ENCODE peak calls at places on chromosomes 12 and 14, in eight cellular contexts. H, F, N, I, X, L, Q and P are unnamed samples.

GRCh38 chr12:108346727-108347710 is 7.9 kb upstream of the CMKLR1 start:
- DNase-seq in I (no peak), L (no peak), X (no peak), Q (no peak), N (no peak), H (no peak), F (no peak), P (no peak)

GRCh38 chr12:112294793-112295192 is 87.4 kb downstream of the HECTD4 start:
- DNase-seq in F (peak), L (no peak), I (no peak), H (no peak), N (no peak), X (peak), Q (no peak), P (peak)

GRCh38 chr12:30980886-30981662 is 54.5 kb downstream of the TSPAN11 start:
- DNase-seq in F (no peak), H (no peak), Q (peak), I (no peak), X (no peak), N (no peak), L (no peak), P (no peak)

GRCh38 chr14:74407801-74408154 is 18.2 kb downstream of the SYNDIG1L start:
- DNase-seq in L (no peak), X (no peak), N (no peak), F (no peak), Q (no peak), I (no peak), H (no peak), P (no peak)

GRCh38 chr12:108788076-108788782 is 56.9 kb upstream of the CORO1C start:
- DNase-seq in Q (peak), X (no peak), F (no peak), L (no peak), N (peak), H (no peak), I (no peak), P (no peak)

GRCh38 chr12:45336762-45337596 is 121.1 kb downstream of the ANO6 start:
- DNase-seq in X (peak), Q (no peak), H (no peak), I (no peak), N (no peak), F (no peak), L (no peak), P (peak)

GRCh38 chr12:91326043-91327027 is 143.7 kb upstream of the DCN start:
- DNase-seq in X (peak), L (peak), F (peak), Q (no peak), N (peak), I (peak), H (no peak), P (peak)

GRCh38 chr14:102938191-102938590 is 15.7 kb downstream of the AMN start:
- DNase-seq in F (no peak), X (no peak), H (no peak), I (no peak), Q (no peak), L (no peak), N (no peak), P (no peak)

GRCh38 chr12:80936642-80937390 is 918 bp downstream of the LIN7A start:
- DNase-seq in Q (peak), F (peak), N (peak), X (peak), L (peak), I (peak), H (no peak), P (peak)

GRCh38 chr12:106247731-106248176 is at the start of gene CKAP4:
- DNase-seq in Q (peak), F (peak), N (peak), L (peak), I (peak), X (peak), H (peak), P (peak)

GRCh38 chr12:54371328-54372112 is 7.2 kb upstream of the GPR84 start:
- DNase-seq in Q (peak), F (no peak), X (no peak), I (peak), N (no peak), H (no peak), L (no peak), P (peak)

GRCh38 chr12:101527682-101528081 is 52.5 kb downstream of the SPIC start:
- DNase-seq in N (no peak), Q (peak), X (no peak), I (no peak), H (no peak), F (no peak), L (no peak), P (no peak)

GRCh38 chr12:93689076-93689834 is 12.1 kb downstream of the CRADD start:
- DNase-seq in Q (no peak), L (no peak), F (peak), X (no peak), N (no peak), I (no peak), H (peak), P (no peak)

GRCh38 chr14:38716871-38717270 is 386.2 kb downstream of the SEC23A start:
- DNase-seq in X (no peak), Q (no peak), H (no peak), I (no peak), F (no peak), N (no peak), L (no peak), P (no peak)

GRCh38 chr14:31166271-31166561 is 41.4 kb downstream of the HECTD1 start:
- DNase-seq in I (no peak), L (no peak), N (no peak), H (no peak), Q (no peak), X (peak), F (no peak), P (no peak)

GRCh38 chr14:103074699-103075341 is 9.2 kb upstream of the LBHD2 start:
- DNase-seq in H (peak), L (peak), I (peak), Q (peak), X (no peak), F (peak), N (peak), P (no peak)

GRCh38 chr14:90558041-90558982 is 161.5 kb downstream of the CALM1 start:
- DNase-seq in F (no peak), X (no peak), Q (no peak), N (no peak), I (no peak), H (no peak), L (no peak), P (no peak)

GRCh38 chr12:94994312-94994711 is 9.2 kb downstream of the NDUFA12 start:
- DNase-seq in H (peak), F (no peak), Q (no peak), L (no peak), I (no peak), X (peak), N (no peak), P (peak)

GRCh38 chr12:2691340-2692111 is 103.2 kb upstream of the FKBP4 start:
- DNase-seq in Q (no peak), H (no peak), X (no peak), I (no peak), F (peak), N (peak), L (peak), P (no peak)

GRCh38 chr14:98957211-98958047 is 314.6 kb downstream of the BCL11B start:
- DNase-seq in L (peak), I (peak), H (no peak), N (peak), Q (peak), F (peak), X (peak), P (peak)

GRCh38 chr12:47787596-47788319 is 14.7 kb downstream of the SLC48A1 start:
- DNase-seq in F (no peak), N (no peak), H (no peak), I (no peak), Q (no peak), X (no peak), L (no peak), P (no peak)

GRCh38 chr14:104512061-104512460 is 67.5 kb upstream of the C14orf180 start:
- DNase-seq in I (no peak), X (no peak), F (no peak), H (peak), N (no peak), L (no peak), Q (no peak), P (no peak)

GRCh38 chr12:58529114-58529665 is 391.1 kb downstream of the LRIG3 start:
- DNase-seq in Q (no peak), I (no peak), N (no peak), F (no peak), L (no peak), H (no peak), X (peak), P (peak)

GRCh38 chr12:125228519-125229260 is 163.5 kb downstream of the AACS start:
- DNase-seq in F (no peak), L (no peak), H (no peak), X (no peak), N (no peak), Q (no peak), I (no peak), P (no peak)

GRCh38 chr12:6039894-6040601 is 84.4 kb downstream of the VWF start:
- DNase-seq in I (peak), X (peak), Q (no peak), L (peak), N (peak), H (peak), F (peak), P (peak)

GRCh38 chr12:100795193-100796179 is 910 bp downstream of the ANO4 start:
- DNase-seq in L (no peak), F (no peak), H (no peak), N (no peak), I (no peak), Q (no peak), X (no peak), P (no peak)

GRCh38 chr12:115687094-115687493 is 590.4 kb downstream of the MED13L start:
- DNase-seq in I (no peak), X (no peak), F (no peak), N (no peak), Q (no peak), H (no peak), L (no peak), P (no peak)

GRCh38 chr12:116443706-116444589 is 115.2 kb upstream of the MAP1LC3B2 start:
- DNase-seq in L (no peak), N (no peak), H (no peak), F (no peak), X (no peak), I (no peak), Q (peak), P (no peak)

GRCh38 chr14:95206534-95206933 is 49.2 kb upstream of the DICER1 start:
- DNase-seq in Q (no peak), X (no peak), I (no peak), N (no peak), H (no peak), L (no peak), F (no peak), P (peak)

GRCh38 chr14:36807727-36808126 is 146.1 kb downstream of the PAX9 start:
- DNase-seq in L (no peak), X (no peak), H (no peak), I (no peak), Q (no peak), N (no peak), F (no peak), P (no peak)

GRCh38 chr14:92470215-92470614 is 43.4 kb upstream of the RIN3 start:
- DNase-seq in X (peak), F (no peak), N (no peak), I (no peak), Q (no peak), L (no peak), H (peak), P (peak)

GRCh38 chr14:103905861-103906456 is 22.3 kb upstream of the TDRD9 start:
- DNase-seq in H (no peak), X (no peak), Q (no peak), N (no peak), I (no peak), F (no peak), L (no peak), P (no peak)

GRCh38 chr14:61362072-61362750 is 40.8 kb downstream of the PRKCH start:
- DNase-seq in I (no peak), X (no peak), H (peak), L (no peak), F (no peak), Q (no peak), N (no peak), P (no peak)

GRCh38 chr12:108734200-108734906 is 3.0 kb upstream of the CORO1C start:
- DNase-seq in L (no peak), I (peak), X (peak), H (peak), Q (no peak), F (peak), N (peak), P (peak)

GRCh38 chr12:54240129-54240528 is 39.8 kb downstream of the CBX5 start:
- DNase-seq in X (no peak), L (no peak), N (no peak), H (no peak), F (no peak), I (no peak), Q (no peak), P (no peak)

GRCh38 chr14:50920482-50921225 is 23.6 kb downstream of the PYGL start:
- DNase-seq in F (no peak), Q (no peak), L (no peak), I (no peak), H (no peak), N (no peak), X (peak), P (peak)

GRCh38 chr12:86801439-86801838 is 545.2 kb upstream of the MGAT4C start:
- DNase-seq in H (no peak), X (no peak), N (no peak), Q (no peak), F (no peak), I (no peak), L (no peak), P (no peak)

GRCh38 chr12:127893875-127894635 is 372.9 kb upstream of the TMEM132C start:
- DNase-seq in F (peak), L (no peak), Q (no peak), X (no peak), I (no peak), N (no peak), H (no peak), P (no peak)

GRCh38 chr14:103597623-103598372 is 31.2 kb upstream of the KLC1 start:
- DNase-seq in I (no peak), H (peak), L (no peak), N (no peak), X (peak), Q (peak), F (no peak), P (peak)

GRCh38 chr12:92585106-92585775 is 117.5 kb upstream of the PLEKHG7 start:
- DNase-seq in I (no peak), Q (no peak), L (no peak), F (no peak), H (no peak), N (no peak), X (no peak), P (no peak)
- H3K4me3 ChIP-seq in I (no peak), Q (no peak), L (no peak), F (no peak), H (no peak), N (no peak), X (no peak), P (no peak)

GRCh38 chr12:69095765-69096477 is 143.4 kb upstream of the CPSF6 start:
- DNase-seq in X (no peak), Q (peak), I (no peak), H (no peak), N (no peak), F (no peak), L (no peak), P (no peak)
- TF ChIP-seq CTCF in X (no peak), Q (no peak), I (no peak), H (no peak), N (no peak), F (no peak), L (no peak), P (no peak)

GRCh38 chr14:24399981-24400718 is 1.3 kb downstream of the NYNRIN start:
- DNase-seq in L (no peak), X (no peak), I (no peak), F (no peak), N (no peak), Q (no peak), H (no peak), P (no peak)
- H3K4me3 ChIP-seq in L (no peak), X (peak), I (no peak), F (no peak), N (no peak), Q (peak), H (peak), P (peak)

GRCh38 chr12:97960225-97960624 is 497.6 kb downstream of the RMST start:
- DNase-seq in H (no peak), Q (no peak), X (no peak), L (no peak), F (no peak), I (no peak), N (no peak), P (no peak)

GRCh38 chr12:97957109-97957508 is 494.5 kb downstream of the RMST start:
- DNase-seq in I (no peak), F (no peak), X (no peak), N (no peak), H (no peak), Q (no peak), L (no peak), P (no peak)

GRCh38 chr12:97960741-97961608 is 498.4 kb downstream of the RMST start:
- DNase-seq in L (peak), I (peak), N (no peak), Q (no peak), H (no peak), F (peak), X (peak), P (peak)
- TF ChIP-seq CTCF in L (no peak), I (peak), N (peak), Q (peak), H (peak), F (peak), X (peak), P (peak)